ENCODE peak calls at places on chromosomes 16 and 17, in four cellular contexts. S is uterus, K is spleen, A is adrenal gland. O is an unnamed sample. For H3K4me1, the result is how much of the 10 kb centered on the place peaks cover.

GRCh38 chr17:76237859-76238313 is 2.4 kb downstream of the RNF157 start:
- DNase-seq in A (no peak), S (no peak), K (no peak), O (no peak)

GRCh38 chr16:81451753-81452680 is 7.4 kb downstream of the CMIP start:
- DNase-seq in A (no peak), K (no peak), S (no peak), O (peak)

GRCh38 chr17:41538565-41538991 is 10.5 kb upstream of the KRT19 start:
- DNase-seq in K (peak), S (no peak), A (no peak), O (no peak)

GRCh38 chr16:83517398-83517797 is 290.4 kb upstream of the HSBP1 start:
- DNase-seq in S (no peak), K (no peak), A (no peak), O (peak)

GRCh38 chr16:10752843-10753523 is 9.3 kb downstream of the NUBP1 start:
- DNase-seq in K (peak), A (peak), S (no peak), O (peak)

GRCh38 chr17:45291170-45291805 is 25.5 kb downstream of the MAP3K14 start:
- DNase-seq in A (no peak), K (no peak), S (no peak), O (peak)

GRCh38 chr17:45436625-45437460 is 4.2 kb upstream of the ARHGAP27 start:
- DNase-seq in S (no peak), A (no peak), K (peak), O (no peak)

GRCh38 chr17:56896968-56897359 is 16.9 kb downstream of the TRIM25 start:
- DNase-seq in S (no peak), A (no peak), K (no peak), O (no peak)

GRCh38 chr16:22369221-22369811 is 5.1 kb downstream of the CDR2 start:
- DNase-seq in S (no peak), K (no peak), A (no peak), O (no peak)

GRCh38 chr16:535446-536405 is 8.2 kb downstream of the CAPN15 start:
- DNase-seq in K (no peak), A (peak), S (no peak), O (no peak)

GRCh38 chr17:43211480-43212402 is at the start of gene TMEM106A:
- DNase-seq in S (peak), K (peak), A (peak), O (peak)

GRCh38 chr17:45341389-45342158 is 24.8 kb upstream of the MAP3K14 start:
- DNase-seq in A (no peak), K (peak), S (peak), O (peak)

GRCh38 chr16:68762996-68763756 is 26.1 kb downstream of the CDH1 start:
- DNase-seq in A (no peak), S (no peak), K (no peak), O (no peak)

GRCh38 chr17:44992242-44992939 is 24.3 kb upstream of the C1QL1 start:
- DNase-seq in S (no peak), A (no peak), K (no peak), O (no peak)

GRCh38 chr16:80976946-80977345 is 29.7 kb downstream of the CMC2 start:
- DNase-seq in K (no peak), S (no peak), A (no peak), O (no peak)

GRCh38 chr16:11201498-11202259 is 54.3 kb downstream of the SOCS1 start:
- DNase-seq in S (no peak), K (no peak), A (peak), O (no peak)

GRCh38 chr17:8150194-8151119 is 1.7 kb downstream of the PER1 start:
- DNase-seq in A (peak), K (peak), S (peak), O (no peak)

GRCh38 chr16:57091200-57091989 is 988 bp upstream of the CPNE2 start:
- DNase-seq in S (peak), K (no peak), A (peak), O (peak)

GRCh38 chr17:40177275-40177874 is at the start of gene RAPGEFL1:
- DNase-seq in S (peak), K (peak), A (peak), O (peak)

GRCh38 chr17:27315322-27315721 is 21.4 kb downstream of the WSB1 start:
- DNase-seq in A (peak), K (no peak), S (peak), O (peak)

GRCh38 chr16:54062361-54063346 is 223.9 kb downstream of the IRX3 start:
- DNase-seq in S (no peak), A (no peak), K (no peak), O (no peak)

GRCh38 chr16:75244225-75244792 is 7.1 kb downstream of the BCAR1 start:
- DNase-seq in K (no peak), A (no peak), S (peak), O (peak)

GRCh38 chr17:77404812-77405581 is 264.2 kb downstream of the SEC14L1 start:
- DNase-seq in A (no peak), K (peak), S (peak), O (no peak)

GRCh38 chr16:21684199-21684598 is 20.4 kb downstream of the OTOA start:
- DNase-seq in A (peak), K (no peak), S (no peak), O (peak)

GRCh38 chr16:404971-405486 is 3.3 kb downstream of the DECR2 start:
- DNase-seq in A (no peak), K (no peak), S (no peak), O (no peak)

GRCh38 chr17:164536-165235 is 16.8 kb downstream of the DOC2B start:
- DNase-seq in K (no peak), S (no peak), A (peak), O (peak)

GRCh38 chr17:19000531-19001011 is 4.0 kb downstream of the FAM83G start:
- DNase-seq in S (peak), K (no peak), A (no peak), O (no peak)

GRCh38 chr17:35083071-35083470 is 19.6 kb upstream of the RFFL start:
- DNase-seq in A (no peak), S (no peak), K (no peak), O (no peak)

GRCh38 chr16:87391324-87391949 is 699 bp upstream of the MAP1LC3B start:
- DNase-seq in S (peak), K (peak), A (peak), O (peak)

GRCh38 chr17:8628609-8629169 is 1.8 kb downstream of the MYH10 start:
- DNase-seq in S (no peak), K (no peak), A (no peak), O (no peak)

GRCh38 chr17:55430531-55431228 is 9.0 kb upstream of the MMD start:
- DNase-seq in S (no peak), A (no peak), K (no peak), O (no peak)

GRCh38 chr17:38511126-38512108 is 83.2 kb downstream of the ARHGAP23 start:
- DNase-seq in K (no peak), A (no peak), S (peak), O (no peak)

GRCh38 chr17:35788504-35788998 is 6.9 kb downstream of the MMP28 start:
- DNase-seq in A (no peak), S (no peak), K (no peak), O (peak)

GRCh38 chr16:29007865-29008593 is 23.2 kb downstream of the LAT start:
- DNase-seq in A (no peak), S (no peak), K (no peak), O (peak)

GRCh38 chr17:4463818-4464501 is 30.2 kb downstream of the SPNS3 start:
- DNase-seq in S (no peak), A (no peak), K (no peak), O (no peak)

GRCh38 chr17:34998205-34998604 is 17.9 kb downstream of the LIG3 start:
- DNase-seq in S (peak), A (peak), K (peak), O (peak)

GRCh38 chr17:64460955-64461354 is 12.0 kb downstream of the MILR1 start:
- DNase-seq in K (no peak), A (no peak), S (no peak), O (peak)

GRCh38 chr16:27228621-27229501 is 25.5 kb downstream of the KDM8 start:
- DNase-seq in S (no peak), A (no peak), K (peak), O (peak)

GRCh38 chr17:35745246-35745645 is 7.8 kb downstream of the GAS2L2 start:
- DNase-seq in K (no peak), A (no peak), S (no peak), O (no peak)

GRCh38 chr16:85254921-85255320 is 142.6 kb upstream of the CIBAR2 start:
- DNase-seq in A (no peak), S (no peak), K (no peak), O (no peak)

GRCh38 chr16:85252461-85252860 is 140.2 kb upstream of the CIBAR2 start:
- DNase-seq in K (no peak), S (no peak), A (no peak), O (no peak)

GRCh38 chr16:85254051-85254450 is 141.8 kb upstream of the CIBAR2 start:
- DNase-seq in S (no peak), A (no peak), K (no peak), O (no peak)

GRCh38 chr16:85252014-85252413 is 139.7 kb upstream of the CIBAR2 start:
- DNase-seq in S (no peak), K (no peak), A (no peak), O (no peak)

GRCh38 chr16:85253127-85253941 is 141.1 kb upstream of the CIBAR2 start:
- DNase-seq in S (no peak), A (peak), K (peak), O (peak)
- H3K4me1 ChIP-seq in S (under half), A (under half), K (under half), O (under half)

DNA sequence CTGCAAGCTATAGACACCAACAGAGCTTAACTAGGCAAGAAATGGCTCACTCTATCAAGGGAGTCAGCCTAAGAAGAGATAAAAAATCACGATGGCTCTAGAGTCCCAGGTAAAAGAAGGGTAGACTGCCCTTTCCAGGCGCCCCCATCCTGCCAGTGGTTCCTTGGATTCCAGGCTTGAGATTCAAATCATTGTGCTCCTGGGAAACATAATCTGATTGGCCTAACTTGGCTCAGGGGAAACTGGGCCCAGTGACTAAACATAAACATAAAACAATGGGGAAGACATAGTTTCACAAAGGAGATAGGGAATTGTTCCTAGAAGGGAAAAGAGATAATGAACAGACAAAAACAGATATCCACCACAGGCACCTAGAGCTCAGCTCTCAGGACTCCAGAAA is 56.4 kb downstream of the ZNF18 start:
- DNase-seq in A (no peak), K (no peak), S (no peak), O (no peak)
- TF ChIP-seq POLR2A in A (no peak), K (no peak), S (no peak), O (no peak)

GRCh38 chr17:58046230-58047094 is 36.8 kb upstream of the DYNLL2 start:
- DNase-seq in K (no peak), A (no peak), S (no peak), O (no peak)
- H3K27ac ChIP-seq in K (no peak), A (no peak), S (no peak), O (no peak)

GRCh38 chr17:79986441-79987186 is 49.1 kb downstream of the TBC1D16 start:
- DNase-seq in S (peak), A (peak), K (peak), O (peak)

GRCh38 chr17:79985951-79986391 is 49.7 kb downstream of the TBC1D16 start:
- DNase-seq in S (peak), A (no peak), K (peak), O (no peak)

GRCh38 chr17:79987890-79988162 is 47.8 kb downstream of the TBC1D16 start:
- DNase-seq in K (no peak), A (no peak), S (no peak), O (no peak)

GRCh38 chr17:79988163-79988971 is 47.3 kb downstream of the TBC1D16 start:
- DNase-seq in S (peak), K (peak), A (no peak), O (no peak)

GRCh38 chr17:79987187-79987889 is 48.3 kb downstream of the TBC1D16 start:
- DNase-seq in K (peak), A (no peak), S (no peak), O (no peak)
- H3K4me1 ChIP-seq in K (half or more), A (under half), S (under half), O (under half)

GRCh38 chr17:50594040-50594618 is 33.6 kb downstream of the CACNA1G start:
- DNase-seq in K (no peak), A (no peak), S (no peak), O (no peak)
- TF ChIP-seq POLR2A in K (no peak), A (no peak), S (no peak), O (no peak)

GRCh38 chr17:28745777-28746473 is 2.1 kb downstream of the TRAF4 start:
- DNase-seq in S (no peak), K (peak), A (peak), O (no peak)
- H3K27ac ChIP-seq in S (peak), K (peak), A (peak), O (peak)

DNA sequence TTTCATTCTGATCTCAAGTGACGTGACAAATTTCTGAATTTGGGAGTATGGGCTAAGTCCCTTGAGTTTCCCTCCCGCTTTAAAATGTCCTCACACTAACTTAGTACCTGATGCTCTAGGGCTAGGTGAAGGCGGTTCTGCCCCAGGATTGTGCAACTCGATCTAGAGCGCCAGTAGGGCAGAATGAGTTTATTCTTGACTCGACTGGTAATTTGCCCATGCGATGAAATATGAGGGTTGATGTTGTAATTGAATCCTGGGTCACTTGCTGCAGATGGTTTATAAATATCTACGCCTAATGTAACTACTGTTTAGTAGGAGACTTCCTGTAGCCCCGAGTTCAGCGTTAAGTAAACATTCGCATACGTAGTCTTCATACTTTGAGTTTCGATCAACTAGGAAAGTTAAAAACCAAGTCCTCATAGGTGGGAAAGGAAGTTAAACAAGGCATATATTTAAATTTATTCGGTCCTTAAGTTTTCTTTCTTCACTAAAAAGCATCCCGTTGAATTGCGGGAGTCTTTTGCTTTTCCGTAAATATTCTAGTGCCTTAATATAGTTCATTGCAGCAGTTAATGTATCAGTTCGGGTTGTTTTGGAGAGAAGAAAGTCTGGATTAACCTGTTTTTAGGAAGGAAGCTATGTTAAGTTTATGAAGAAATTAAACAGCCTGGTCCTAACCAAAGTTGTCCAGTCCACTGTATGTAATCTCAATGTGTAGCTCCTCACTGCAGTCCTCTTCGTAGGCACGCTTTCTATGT is 1.6 kb downstream of the CTCF start:
- DNase-seq in K (no peak), S (peak), A (no peak), O (no peak)
- H3K4me1 ChIP-seq in K (half or more), S (under half), A (under half), O (under half)

DNA sequence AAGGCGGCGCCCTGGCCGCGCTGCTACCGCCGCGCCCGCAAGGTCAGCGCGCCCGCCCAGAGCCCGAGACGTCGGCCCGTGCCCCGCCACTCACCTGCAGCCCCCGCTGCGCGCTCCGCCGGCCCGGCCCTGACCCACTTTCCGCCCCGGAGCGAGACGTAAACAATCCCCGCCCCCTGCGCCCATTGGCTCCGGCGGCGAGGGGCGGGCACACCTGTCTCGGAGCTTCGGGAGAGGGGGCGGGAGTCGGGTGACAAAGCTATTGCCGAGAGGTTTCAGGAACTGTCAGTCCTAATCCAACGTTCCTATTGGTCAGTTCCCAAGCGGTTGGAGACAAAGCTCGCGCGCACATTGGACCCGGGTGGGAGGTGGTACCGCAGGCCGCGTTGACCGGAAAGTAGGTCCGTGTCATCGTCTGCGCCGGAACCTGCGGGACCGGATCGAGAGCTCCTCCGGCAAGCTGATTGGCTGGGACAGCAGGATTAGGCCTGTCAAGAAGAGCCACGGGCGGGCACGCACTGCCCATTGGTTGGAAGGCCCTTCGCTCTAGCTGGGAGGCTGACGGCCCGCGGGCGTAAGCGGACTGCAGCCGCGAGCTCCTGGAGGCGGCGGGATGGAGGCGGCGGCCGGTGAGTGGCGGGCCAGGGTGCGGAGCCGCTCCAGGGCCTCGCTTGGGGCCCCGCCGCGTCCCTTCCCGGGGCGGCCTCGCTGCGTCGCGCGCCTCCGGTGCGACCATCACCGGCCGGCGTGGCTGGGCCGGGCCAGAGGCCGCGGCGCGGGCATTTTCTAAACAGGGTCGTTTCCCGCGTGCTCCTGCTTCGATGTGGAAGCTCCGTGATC is at the start of the genes NUBP2 and SPSB3:
- DNase-seq in S (peak), A (peak), K (peak), O (peak)
- TF ChIP-seq POLR2A in S (peak), A (peak), K (peak), O (no peak)

O was measured in testis.